ENCODE peak calls at places on chromosome 6, in seven cellular contexts. One of them, this sample, is unnamed. For H3K4me1 and H3K27me3, the result is how much of the 10 kb centered on the place peaks cover.

GRCh38 chr6:49540614-49541013 is 9.9 kb upstream of the C6orf141 start:
- DNase-seq in esophagus squamous epithelium: no peak
- DNase-seq in aorta: no peak
- DNase-seq in heart left ventricle: no peak
- DNase-seq in GM23338: no peak
- DNase-seq in SJSA1: no peak
- DNase-seq in IMR-90: no peak
- DNase-seq in this sample: no peak

GRCh38 chr6:158017621-158018369 is 36.1 kb downstream of the SYNJ2 start:
- DNase-seq in aorta: peak
- DNase-seq in heart left ventricle: no peak
- DNase-seq in SJSA1: no peak
- DNase-seq in GM23338: no peak
- DNase-seq in IMR-90: no peak
- DNase-seq in esophagus squamous epithelium: no peak
- DNase-seq in this sample: no peak

GRCh38 chr6:5175635-5176034 is 85.1 kb downstream of the LYRM4 start:
- DNase-seq in IMR-90: no peak
- DNase-seq in SJSA1: no peak
- DNase-seq in GM23338: no peak
- DNase-seq in esophagus squamous epithelium: no peak
- DNase-seq in heart left ventricle: no peak
- DNase-seq in aorta: no peak
- DNase-seq in this sample: no peak

GRCh38 chr6:11969092-11969491 is 43.0 kb upstream of the HIVEP1 start:
- DNase-seq in esophagus squamous epithelium: no peak
- DNase-seq in aorta: no peak
- DNase-seq in IMR-90: peak
- DNase-seq in SJSA1: no peak
- DNase-seq in heart left ventricle: no peak
- DNase-seq in GM23338: no peak
- DNase-seq in this sample: no peak

GRCh38 chr6:2784930-2785329 is 19.7 kb downstream of the WRNIP1 start:
- DNase-seq in aorta: no peak
- DNase-seq in GM23338: no peak
- DNase-seq in SJSA1: no peak
- DNase-seq in heart left ventricle: no peak
- DNase-seq in IMR-90: no peak
- DNase-seq in esophagus squamous epithelium: no peak
- DNase-seq in this sample: no peak

GRCh38 chr6:149077208-149077607 is 240.3 kb upstream of the TAB2 start:
- DNase-seq in GM23338: no peak
- DNase-seq in esophagus squamous epithelium: no peak
- DNase-seq in SJSA1: no peak
- DNase-seq in heart left ventricle: no peak
- DNase-seq in IMR-90: peak
- DNase-seq in aorta: no peak
- DNase-seq in this sample: no peak

GRCh38 chr6:168231393-168231957 is 88.1 kb downstream of the DACT2 start:
- DNase-seq in esophagus squamous epithelium: no peak
- DNase-seq in IMR-90: no peak
- DNase-seq in aorta: no peak
- DNase-seq in SJSA1: no peak
- DNase-seq in heart left ventricle: no peak
- DNase-seq in GM23338: no peak
- DNase-seq in this sample: no peak

GRCh38 chr6:34508425-34508824 is 42.5 kb downstream of the PACSIN1 start:
- DNase-seq in heart left ventricle: no peak
- DNase-seq in SJSA1: no peak
- DNase-seq in IMR-90: no peak
- DNase-seq in esophagus squamous epithelium: no peak
- DNase-seq in aorta: no peak
- DNase-seq in GM23338: no peak
- DNase-seq in this sample: no peak

GRCh38 chr6:128400875-128401274 is 119.5 kb downstream of the PTPRK start:
- DNase-seq in aorta: no peak
- DNase-seq in IMR-90: peak
- DNase-seq in SJSA1: no peak
- DNase-seq in esophagus squamous epithelium: no peak
- DNase-seq in GM23338: no peak
- DNase-seq in heart left ventricle: no peak
- DNase-seq in this sample: no peak

GRCh38 chr6:73867411-73867810 is 171.4 kb downstream of the CD109 start:
- DNase-seq in esophagus squamous epithelium: no peak
- DNase-seq in GM23338: no peak
- DNase-seq in heart left ventricle: no peak
- DNase-seq in IMR-90: no peak
- DNase-seq in aorta: no peak
- DNase-seq in SJSA1: no peak
- DNase-seq in this sample: no peak

GRCh38 chr6:16540804-16541752 is 220.2 kb downstream of the ATXN1 start:
- DNase-seq in esophagus squamous epithelium: no peak
- DNase-seq in SJSA1: no peak
- DNase-seq in GM23338: peak
- DNase-seq in heart left ventricle: no peak
- DNase-seq in aorta: peak
- DNase-seq in IMR-90: no peak
- DNase-seq in this sample: no peak

GRCh38 chr6:112683926-112684325 is 336.8 kb downstream of the RFPL4B start:
- DNase-seq in IMR-90: peak
- DNase-seq in heart left ventricle: no peak
- DNase-seq in esophagus squamous epithelium: no peak
- DNase-seq in SJSA1: no peak
- DNase-seq in aorta: no peak
- DNase-seq in GM23338: no peak
- DNase-seq in this sample: no peak

GRCh38 chr6:67009818-67010217 is 1302.8 kb upstream of the EYS start:
- DNase-seq in esophagus squamous epithelium: no peak
- DNase-seq in IMR-90: no peak
- DNase-seq in aorta: no peak
- DNase-seq in heart left ventricle: no peak
- DNase-seq in SJSA1: no peak
- DNase-seq in GM23338: peak
- DNase-seq in this sample: no peak

GRCh38 chr6:165611294-165611693 is 51.7 kb downstream of the PDE10A start:
- DNase-seq in aorta: no peak
- DNase-seq in heart left ventricle: no peak
- DNase-seq in SJSA1: no peak
- DNase-seq in IMR-90: no peak
- DNase-seq in esophagus squamous epithelium: no peak
- DNase-seq in GM23338: no peak
- DNase-seq in this sample: no peak

GRCh38 chr6:26140967-26141294 is 53.7 kb downstream of the HFE start:
- DNase-seq in GM23338: no peak
- DNase-seq in esophagus squamous epithelium: no peak
- DNase-seq in SJSA1: no peak
- DNase-seq in IMR-90: no peak
- DNase-seq in heart left ventricle: no peak
- DNase-seq in aorta: no peak
- DNase-seq in this sample: no peak

GRCh38 chr6:141734441-141734840 is 398.3 kb upstream of the GJE1 start:
- DNase-seq in IMR-90: no peak
- DNase-seq in aorta: no peak
- DNase-seq in SJSA1: no peak
- DNase-seq in heart left ventricle: no peak
- DNase-seq in esophagus squamous epithelium: no peak
- DNase-seq in GM23338: no peak
- DNase-seq in this sample: no peak

DNA sequence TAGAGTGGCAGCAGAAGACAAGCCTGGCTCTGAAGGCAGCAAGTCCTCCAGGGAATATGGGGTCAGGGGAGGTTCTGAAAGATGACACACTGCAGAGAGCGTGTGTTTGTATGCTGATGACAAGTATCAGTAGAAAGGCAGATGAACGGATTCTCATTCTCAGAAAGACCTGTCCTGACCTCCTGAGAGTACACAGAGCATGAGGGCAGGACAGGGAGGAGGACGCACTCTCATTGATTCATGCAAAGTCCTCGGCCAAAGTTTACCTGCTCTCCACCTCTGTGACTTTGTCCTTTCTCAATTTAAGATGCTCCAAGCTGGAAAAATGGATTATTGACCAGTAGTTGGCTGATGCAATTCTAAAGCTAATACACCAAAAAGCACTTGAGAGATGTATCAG is 156.7 kb downstream of the LPA start:
- DNase-seq in IMR-90: no peak
- DNase-seq in SJSA1: no peak
- DNase-seq in esophagus squamous epithelium: no peak
- DNase-seq in aorta: no peak
- DNase-seq in GM23338: no peak
- DNase-seq in heart left ventricle: no peak
- DNase-seq in this sample: no peak
- H3K4me1 ChIP-seq in IMR-90: under half
- H3K4me1 ChIP-seq in SJSA1: under half
- H3K4me1 ChIP-seq in esophagus squamous epithelium: under half
- H3K4me1 ChIP-seq in aorta: under half
- H3K4me1 ChIP-seq in GM23338: under half
- H3K4me1 ChIP-seq in heart left ventricle: under half
- H3K4me1 ChIP-seq in this sample: under half

GRCh38 chr6:50846860-50847171 is 28.1 kb downstream of the TFAP2B start:
- DNase-seq in esophagus squamous epithelium: no peak
- DNase-seq in IMR-90: no peak
- DNase-seq in SJSA1: no peak
- DNase-seq in heart left ventricle: no peak
- DNase-seq in aorta: no peak
- DNase-seq in GM23338: no peak
- DNase-seq in this sample: no peak
- H3K27me3 ChIP-seq in esophagus squamous epithelium: under half
- H3K27me3 ChIP-seq in IMR-90: under half
- H3K27me3 ChIP-seq in SJSA1: half or more
- H3K27me3 ChIP-seq in heart left ventricle: half or more
- H3K27me3 ChIP-seq in aorta: under half
- H3K27me3 ChIP-seq in GM23338: half or more
- H3K27me3 ChIP-seq in this sample: under half

GRCh38 chr6:47484616-47485015 is 7.0 kb downstream of the CD2AP start:
- DNase-seq in SJSA1: no peak
- DNase-seq in IMR-90: peak
- DNase-seq in GM23338: no peak
- DNase-seq in aorta: no peak
- DNase-seq in esophagus squamous epithelium: no peak
- DNase-seq in heart left ventricle: no peak
- DNase-seq in this sample: no peak
- H3K4me1 ChIP-seq in SJSA1: under half
- H3K4me1 ChIP-seq in IMR-90: under half
- H3K4me1 ChIP-seq in GM23338: under half
- H3K4me1 ChIP-seq in aorta: under half
- H3K4me1 ChIP-seq in esophagus squamous epithelium: half or more
- H3K4me1 ChIP-seq in heart left ventricle: under half
- H3K4me1 ChIP-seq in this sample: under half

GRCh38 chr6:170434114-170434820 is 118.8 kb downstream of the PSMB1 start:
- DNase-seq in SJSA1: no peak
- DNase-seq in GM23338: peak
- DNase-seq in esophagus squamous epithelium: no peak
- DNase-seq in IMR-90: peak
- DNase-seq in aorta: no peak
- DNase-seq in heart left ventricle: no peak
- DNase-seq in this sample: no peak
- H3K27me3 ChIP-seq in SJSA1: under half
- H3K27me3 ChIP-seq in GM23338: under half
- H3K27me3 ChIP-seq in esophagus squamous epithelium: under half
- H3K27me3 ChIP-seq in IMR-90: under half
- H3K27me3 ChIP-seq in aorta: under half
- H3K27me3 ChIP-seq in heart left ventricle: under half
- H3K27me3 ChIP-seq in this sample: under half

GRCh38 chr6:159056941-159057340 is 12.2 kb upstream of the TAGAP start:
- DNase-seq in GM23338: no peak
- DNase-seq in SJSA1: no peak
- DNase-seq in esophagus squamous epithelium: no peak
- DNase-seq in aorta: no peak
- DNase-seq in heart left ventricle: no peak
- DNase-seq in IMR-90: no peak
- DNase-seq in this sample: no peak

GRCh38 chr6:159056003-159056402 is 11.2 kb upstream of the TAGAP start:
- DNase-seq in heart left ventricle: no peak
- DNase-seq in esophagus squamous epithelium: no peak
- DNase-seq in GM23338: no peak
- DNase-seq in IMR-90: no peak
- DNase-seq in SJSA1: no peak
- DNase-seq in aorta: no peak
- DNase-seq in this sample: no peak

GRCh38 chr6:159059099-159059498 is 14.3 kb upstream of the TAGAP start:
- DNase-seq in SJSA1: no peak
- DNase-seq in IMR-90: no peak
- DNase-seq in heart left ventricle: no peak
- DNase-seq in esophagus squamous epithelium: no peak
- DNase-seq in GM23338: no peak
- DNase-seq in aorta: no peak
- DNase-seq in this sample: no peak

GRCh38 chr6:159053781-159054398 is 9.1 kb upstream of the TAGAP start:
- DNase-seq in GM23338: no peak
- DNase-seq in IMR-90: no peak
- DNase-seq in heart left ventricle: no peak
- DNase-seq in SJSA1: no peak
- DNase-seq in aorta: no peak
- DNase-seq in esophagus squamous epithelium: no peak
- DNase-seq in this sample: no peak

GRCh38 chr6:159056432-159056831 is 11.6 kb upstream of the TAGAP start:
- DNase-seq in SJSA1: no peak
- DNase-seq in aorta: no peak
- DNase-seq in heart left ventricle: no peak
- DNase-seq in GM23338: no peak
- DNase-seq in esophagus squamous epithelium: no peak
- DNase-seq in IMR-90: no peak
- DNase-seq in this sample: no peak
- H3K4me1 ChIP-seq in SJSA1: under half
- H3K4me1 ChIP-seq in aorta: under half
- H3K4me1 ChIP-seq in heart left ventricle: under half
- H3K4me1 ChIP-seq in GM23338: under half
- H3K4me1 ChIP-seq in esophagus squamous epithelium: under half
- H3K4me1 ChIP-seq in IMR-90: under half
- H3K4me1 ChIP-seq in this sample: under half

GRCh38 chr6:104956663-104957294 is at the start of gene LIN28B:
- DNase-seq in IMR-90: no peak
- DNase-seq in SJSA1: no peak
- DNase-seq in heart left ventricle: no peak
- DNase-seq in GM23338: no peak
- DNase-seq in aorta: no peak
- DNase-seq in esophagus squamous epithelium: no peak
- DNase-seq in this sample: no peak
- H3K27me3 ChIP-seq in IMR-90: under half
- H3K27me3 ChIP-seq in SJSA1: under half
- H3K27me3 ChIP-seq in heart left ventricle: half or more
- H3K27me3 ChIP-seq in GM23338: under half
- H3K27me3 ChIP-seq in aorta: under half
- H3K27me3 ChIP-seq in esophagus squamous epithelium: half or more
- H3K27me3 ChIP-seq in this sample: half or more

DNA sequence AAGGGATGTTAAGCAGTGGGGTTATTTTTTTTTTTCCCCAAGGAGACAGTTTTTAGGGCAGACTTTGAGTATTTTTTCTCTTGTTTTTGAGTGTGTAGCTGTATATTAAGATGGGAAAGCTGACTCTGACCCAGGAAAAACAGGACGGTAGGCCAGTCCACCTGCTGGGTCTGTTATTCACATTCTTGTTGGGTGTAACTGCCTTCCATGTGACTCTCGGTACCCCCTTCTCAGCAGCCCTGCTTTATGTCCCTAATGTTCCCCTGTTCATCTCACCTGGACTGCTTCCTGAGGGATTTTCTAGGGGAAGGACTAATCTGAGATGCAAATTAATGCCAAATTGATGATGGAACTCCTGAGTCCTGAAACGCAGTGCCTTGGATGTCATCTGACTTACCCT is 21.9 kb downstream of the FOXO3 start:
- DNase-seq in GM23338: no peak
- DNase-seq in esophagus squamous epithelium: no peak
- DNase-seq in SJSA1: no peak
- DNase-seq in heart left ventricle: no peak
- DNase-seq in IMR-90: no peak
- DNase-seq in aorta: no peak
- DNase-seq in this sample: no peak
- H3K4me1 ChIP-seq in GM23338: under half
- H3K4me1 ChIP-seq in esophagus squamous epithelium: half or more
- H3K4me1 ChIP-seq in SJSA1: half or more
- H3K4me1 ChIP-seq in heart left ventricle: half or more
- H3K4me1 ChIP-seq in IMR-90: half or more
- H3K4me1 ChIP-seq in aorta: under half
- H3K4me1 ChIP-seq in this sample: under half

This sample was measured in effector memory CD4-positive, alpha-beta T cell.